ENCODE peak calls at places on chromosomes 3 and 15, in four cellular contexts. One of them, this sample, is unnamed. For H3K9me3, the result is how much of the 10 kb centered on the place peaks cover.

GRCh38 chr3:49719214-49719884 is at the start of gene AMIGO3:
- DNase-seq in HCT116: peak
- DNase-seq in HepG2: no peak
- DNase-seq in sigmoid colon: peak
- DNase-seq in this sample: peak

GRCh38 chr15:101014276-101014675 is 95.1 kb downstream of the LRRK1 start:
- DNase-seq in HCT116: no peak
- DNase-seq in sigmoid colon: no peak
- DNase-seq in HepG2: no peak
- DNase-seq in this sample: no peak

GRCh38 chr15:101684384-101684783 is 32.2 kb upstream of the TM2D3 start:
- DNase-seq in HepG2: no peak
- DNase-seq in sigmoid colon: no peak
- DNase-seq in HCT116: no peak
- DNase-seq in this sample: no peak

GRCh38 chr3:33612641-33613040 is 105.4 kb downstream of the CLASP2 start:
- DNase-seq in HCT116: no peak
- DNase-seq in sigmoid colon: no peak
- DNase-seq in HepG2: peak
- DNase-seq in this sample: no peak

GRCh38 chr3:9916346-9916733 is 558 bp upstream of the IL17RC start:
- DNase-seq in HCT116: no peak
- DNase-seq in sigmoid colon: peak
- DNase-seq in HepG2: no peak
- DNase-seq in this sample: no peak

GRCh38 chr15:34365836-34366235 is 1.2 kb downstream of the LPCAT4 start:
- DNase-seq in HCT116: no peak
- DNase-seq in sigmoid colon: no peak
- DNase-seq in HepG2: no peak
- DNase-seq in this sample: no peak

GRCh38 chr3:140053011-140053702 is 118.2 kb downstream of the CLSTN2 start:
- DNase-seq in HepG2: no peak
- DNase-seq in HCT116: no peak
- DNase-seq in sigmoid colon: no peak
- DNase-seq in this sample: no peak

GRCh38 chr3:29240248-29240647 is 40.6 kb upstream of the RBMS3 start:
- DNase-seq in sigmoid colon: no peak
- DNase-seq in HepG2: no peak
- DNase-seq in HCT116: no peak
- DNase-seq in this sample: no peak

GRCh38 chr15:60520825-60521368 is 42.0 kb upstream of the ICE2 start:
- DNase-seq in HCT116: peak
- DNase-seq in HepG2: peak
- DNase-seq in sigmoid colon: no peak
- DNase-seq in this sample: peak

GRCh38 chr3:179796421-179796820 is 143.6 kb downstream of the USP13 start:
- DNase-seq in sigmoid colon: no peak
- DNase-seq in HepG2: no peak
- DNase-seq in HCT116: no peak
- DNase-seq in this sample: no peak

GRCh38 chr3:179801831-179802230 is 149.0 kb downstream of the USP13 start:
- DNase-seq in sigmoid colon: no peak
- DNase-seq in HepG2: no peak
- DNase-seq in HCT116: no peak
- DNase-seq in this sample: no peak

GRCh38 chr3:179806177-179806576 is 153.3 kb downstream of the USP13 start:
- DNase-seq in sigmoid colon: no peak
- DNase-seq in HCT116: no peak
- DNase-seq in HepG2: no peak
- DNase-seq in this sample: no peak

GRCh38 chr3:179797192-179797591 is 144.4 kb downstream of the USP13 start:
- DNase-seq in HepG2: no peak
- DNase-seq in HCT116: no peak
- DNase-seq in sigmoid colon: no peak
- DNase-seq in this sample: no peak

GRCh38 chr3:179801263-179801662 is 148.4 kb downstream of the USP13 start:
- DNase-seq in HCT116: no peak
- DNase-seq in HepG2: peak
- DNase-seq in sigmoid colon: no peak
- DNase-seq in this sample: no peak
- TF ChIP-seq POLR2AphosphoS5 in HCT116: no peak
- TF ChIP-seq POLR2AphosphoS5 in HepG2: no peak
- TF ChIP-seq POLR2AphosphoS5 in sigmoid colon: no peak
- TF ChIP-seq POLR2AphosphoS5 in this sample: no peak

GRCh38 chr15:29099131-29099880 is 170.3 kb downstream of the NSMCE3 start:
- DNase-seq in HepG2: no peak
- DNase-seq in HCT116: no peak
- DNase-seq in sigmoid colon: peak
- DNase-seq in this sample: no peak
- H3K9me3 ChIP-seq in HepG2: under half
- H3K9me3 ChIP-seq in HCT116: under half
- H3K9me3 ChIP-seq in sigmoid colon: under half
- H3K9me3 ChIP-seq in this sample: under half

GRCh38 chr3:12503126-12503952 is 19.1 kb downstream of the TSEN2 start:
- DNase-seq in sigmoid colon: no peak
- DNase-seq in HepG2: no peak
- DNase-seq in HCT116: no peak
- DNase-seq in this sample: no peak
- TF ChIP-seq POLR2AphosphoS5 in sigmoid colon: no peak
- TF ChIP-seq POLR2AphosphoS5 in HepG2: no peak
- TF ChIP-seq POLR2AphosphoS5 in HCT116: no peak
- TF ChIP-seq POLR2AphosphoS5 in this sample: no peak

GRCh38 chr3:27722957-27723802 is 1.1 kb upstream of the EOMES start:
- DNase-seq in HCT116: no peak
- DNase-seq in sigmoid colon: no peak
- DNase-seq in HepG2: no peak
- DNase-seq in this sample: no peak
- H3K9me3 ChIP-seq in HCT116: under half
- H3K9me3 ChIP-seq in sigmoid colon: under half
- H3K9me3 ChIP-seq in HepG2: under half
- H3K9me3 ChIP-seq in this sample: under half

This sample was measured in SK-N-MC.